ENCODE peak calls at places on chromosomes 5 and 9, in ten cellular contexts. B is lung, T is adrenal gland, F is ascending aorta, C is fibroblast of pulmonary artery, X is tibial artery, K is K562, L is BJ, I is brain microvascular endothelial cell, Y is hepatocyte. M is an unnamed sample.

GRCh38 chr9:134789168-134789567 is 91.4 kb upstream of the FCN2 start:
- DNase-seq in F (no peak), K (no peak), T (no peak), I (no peak), B (no peak), Y (no peak), C (no peak), L (no peak), X (no peak), M (no peak)

GRCh38 chr5:159899067-159900049 is 16.9 kb upstream of the ADRA1B start:
- DNase-seq in I (no peak), Y (no peak), C (no peak), B (no peak), K (no peak), T (no peak), L (peak), F (no peak), X (no peak), M (peak)

GRCh38 chr9:89481161-89481915 is 16.6 kb downstream of the SEMA4D start:
- DNase-seq in K (no peak), L (no peak), B (no peak), X (no peak), T (no peak), C (no peak), Y (no peak), F (no peak), I (no peak), M (no peak)

GRCh38 chr5:150162142-150162513 is 4.5 kb upstream of the CDX1 start:
- DNase-seq in I (no peak), C (no peak), B (no peak), Y (peak), L (no peak), K (no peak), T (no peak), F (no peak), X (no peak), M (no peak)

GRCh38 chr9:8857330-8858249 is 1058.0 kb upstream of the DMAC1 start:
- DNase-seq in T (peak), C (peak), Y (peak), B (peak), L (no peak), F (no peak), I (no peak), X (peak), K (no peak), M (no peak)

GRCh38 chr5:141662028-141662427 is 10.8 kb upstream of the FCHSD1 start:
- DNase-seq in C (no peak), B (no peak), Y (no peak), L (no peak), I (no peak), K (no peak), X (no peak), F (no peak), T (no peak), M (no peak)

GRCh38 chr5:932628-933250 is 40.1 kb downstream of the TRIP13 start:
- DNase-seq in B (no peak), I (no peak), F (no peak), Y (no peak), K (no peak), T (no peak), L (no peak), X (no peak), C (peak), M (no peak)

GRCh38 chr9:82996931-82997330 is 66.0 kb downstream of the RASEF start:
- DNase-seq in Y (no peak), C (no peak), F (no peak), X (no peak), T (no peak), K (no peak), B (no peak), I (no peak), L (no peak), M (peak)

GRCh38 chr5:113338628-113339027 is 96.2 kb downstream of the TSSK1B start:
- DNase-seq in L (no peak), Y (no peak), I (no peak), B (no peak), X (no peak), T (no peak), C (peak), F (no peak), K (no peak), M (no peak)

GRCh38 chr5:1014781-1015221 is 6.2 kb downstream of the NKD2 start:
- DNase-seq in X (no peak), Y (no peak), I (no peak), F (no peak), T (no peak), C (no peak), L (no peak), K (no peak), B (no peak), M (no peak)

GRCh38 chr9:69645488-69645887 is 26.7 kb downstream of the APBA1 start:
- DNase-seq in F (no peak), C (no peak), T (peak), I (no peak), L (no peak), Y (no peak), X (no peak), B (peak), K (no peak), M (no peak)

GRCh38 chr9:108473209-108474112 is 382.3 kb downstream of the ACTL7B start:
- DNase-seq in C (peak), K (no peak), T (no peak), Y (no peak), X (peak), L (no peak), B (no peak), I (peak), F (no peak), M (peak)

GRCh38 chr9:87567988-87568800 is 70.5 kb downstream of the DAPK1 start:
- DNase-seq in L (no peak), C (no peak), Y (no peak), X (no peak), K (no peak), I (no peak), T (no peak), F (no peak), B (no peak), M (no peak)

GRCh38 chr5:175279506-175279905 is 164.5 kb downstream of the DRD1 start:
- DNase-seq in L (no peak), I (no peak), X (no peak), Y (no peak), C (no peak), B (no peak), K (no peak), T (no peak), F (no peak), M (no peak)

GRCh38 chr5:9454012-9454481 is 91.8 kb downstream of the SEMA5A start:
- DNase-seq in B (no peak), Y (peak), K (no peak), T (peak), F (no peak), L (no peak), I (no peak), C (no peak), X (no peak), M (no peak)

GRCh38 chr5:102295534-102296228 is 403 bp downstream of the SLCO4C1 start:
- DNase-seq in I (no peak), K (no peak), Y (peak), T (no peak), C (no peak), F (no peak), B (no peak), X (no peak), L (no peak), M (no peak)
- H3K4me3 ChIP-seq in I (peak), K (no peak), Y (peak), T (no peak), C (peak), F (peak), B (peak), X (peak), L (peak), M (peak)

DNA sequence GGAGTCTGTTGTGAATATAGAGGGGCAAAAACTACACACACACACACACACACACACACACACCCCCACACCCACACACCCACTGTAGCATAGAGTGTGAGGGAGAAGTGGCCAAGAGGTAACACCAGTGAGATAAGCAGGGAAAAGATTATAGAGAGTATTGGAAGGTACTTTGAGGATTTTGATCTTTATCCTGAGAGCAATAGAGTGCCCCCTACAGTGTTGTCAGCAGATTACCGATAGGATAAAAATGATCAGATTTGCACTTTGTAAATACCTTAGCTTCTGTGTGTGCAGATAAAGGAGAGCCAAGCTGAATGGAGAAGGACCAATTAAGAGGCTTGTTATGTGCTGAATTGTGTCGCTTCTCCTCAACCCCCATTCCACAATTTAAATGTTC is 32.3 kb downstream of the ERCC6L2 start:
- DNase-seq in Y (no peak), K (no peak), C (no peak), X (no peak), L (no peak), F (no peak), B (no peak), T (no peak), I (no peak), M (no peak)
- TF ChIP-seq CTCF in Y (no peak), K (peak), C (peak), X (no peak), L (no peak), F (no peak), B (no peak), T (no peak), I (peak), M (no peak)

DNA sequence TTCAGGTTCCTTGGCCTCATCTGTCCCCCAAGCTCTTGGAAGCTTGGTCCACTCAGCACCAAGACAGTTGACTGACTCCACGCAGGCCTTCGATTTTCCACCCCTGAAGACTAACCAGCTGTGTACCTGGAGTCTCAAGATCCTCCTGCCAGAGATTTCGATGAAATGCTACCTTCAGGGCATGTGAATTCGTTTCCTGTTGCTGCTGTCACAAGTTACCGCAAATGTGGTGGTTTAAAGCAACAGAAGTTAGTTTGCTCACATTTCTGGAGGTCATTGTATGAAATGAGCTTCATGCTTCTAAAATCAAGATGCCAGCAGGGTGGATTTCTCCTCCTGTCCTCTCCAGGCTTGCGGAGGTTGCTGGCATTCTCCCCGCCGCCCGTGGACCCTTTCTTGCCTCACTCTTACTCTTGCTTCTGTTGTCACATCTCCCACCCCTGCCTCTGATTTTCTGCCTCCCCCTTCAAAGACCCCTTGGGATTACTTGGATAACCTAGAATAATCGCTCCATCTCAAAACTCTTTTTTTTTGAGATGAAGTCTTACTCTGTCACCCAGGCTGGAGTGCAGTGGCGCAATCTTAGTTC is 27.6 kb upstream of the RETREG1 start:
- DNase-seq in K (no peak), L (no peak), I (no peak), T (no peak), C (no peak), Y (no peak), B (no peak), F (no peak), X (no peak), M (no peak)
- H3K4me3 ChIP-seq in K (no peak), L (no peak), I (no peak), T (no peak), C (no peak), Y (no peak), B (no peak), F (no peak), X (no peak), M (no peak)

GRCh38 chr5:142717582-142718215 is 31.8 kb upstream of the FGF1 start:
- DNase-seq in F (no peak), I (peak), B (no peak), Y (peak), X (no peak), T (peak), C (peak), K (no peak), L (no peak), M (no peak)
- TF ChIP-seq CTCF in F (peak), I (peak), B (peak), Y (peak), X (peak), T (peak), C (peak), K (peak), L (peak), M (peak)

GRCh38 chr9:71764438-71764837 is 3.9 kb downstream of the CEMIP2 start:
- DNase-seq in C (no peak), B (no peak), L (no peak), F (no peak), I (no peak), K (no peak), X (no peak), Y (no peak), T (no peak), M (no peak)

GRCh38 chr9:71767421-71768321 is 642 bp downstream of the CEMIP2 start:
- DNase-seq in Y (peak), I (no peak), T (peak), C (peak), K (peak), B (no peak), X (peak), F (no peak), L (no peak), M (no peak)

GRCh38 chr9:71766663-71767062 is 1.6 kb downstream of the CEMIP2 start:
- DNase-seq in Y (peak), L (no peak), F (no peak), K (no peak), C (no peak), B (no peak), I (no peak), X (no peak), T (no peak), M (no peak)

GRCh38 chr9:71763752-71764332 is 4.5 kb downstream of the CEMIP2 start:
- DNase-seq in T (no peak), F (no peak), B (no peak), X (no peak), K (no peak), L (peak), Y (no peak), C (peak), I (no peak), M (no peak)

GRCh38 chr9:71765693-71766092 is 2.6 kb downstream of the CEMIP2 start:
- DNase-seq in T (no peak), X (no peak), Y (no peak), C (peak), B (no peak), F (no peak), L (no peak), K (no peak), I (no peak), M (no peak)
- H3K4me3 ChIP-seq in T (no peak), X (peak), Y (no peak), C (no peak), B (peak), F (no peak), L (peak), K (no peak), I (no peak), M (no peak)

GRCh38 chr9:70761139-70761538 is 346.7 kb upstream of the KLF9 start:
- DNase-seq in B (no peak), T (no peak), F (no peak), L (no peak), I (no peak), Y (no peak), K (no peak), C (no peak), X (no peak), M (no peak)
- TF ChIP-seq CTCF in B (no peak), T (no peak), F (no peak), L (no peak), I (no peak), Y (no peak), K (no peak), C (no peak), X (no peak), M (no peak)

DNA sequence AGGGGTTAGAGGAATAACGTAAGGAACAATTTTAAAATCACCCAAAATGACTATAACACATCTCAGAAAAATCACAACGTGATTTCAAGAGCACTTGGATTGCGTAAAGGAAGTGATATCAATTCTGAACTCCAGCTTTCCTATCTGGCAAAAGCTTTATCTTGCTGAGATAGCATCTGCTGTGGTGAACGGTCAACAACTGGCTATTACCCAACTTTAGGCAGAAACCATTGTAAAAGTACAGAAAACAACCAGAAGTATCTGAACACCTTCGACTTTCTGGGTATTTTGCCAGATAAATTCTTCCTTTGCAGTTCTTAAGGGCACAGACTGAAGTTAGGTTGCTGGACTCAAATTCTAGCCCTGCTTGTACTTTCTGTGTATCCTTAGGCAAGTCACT is 9.2 kb downstream of the ABLIM3 start:
- DNase-seq in F (no peak), I (no peak), L (no peak), X (no peak), B (no peak), C (peak), K (no peak), Y (no peak), T (no peak), M (no peak)
- H3K4me3 ChIP-seq in F (no peak), I (no peak), L (no peak), X (no peak), B (no peak), C (no peak), K (no peak), Y (no peak), T (no peak), M (no peak)

GRCh38 chr5:135894271-135894670 is 1.4 kb downstream of the IL9 start:
- DNase-seq in F (no peak), B (no peak), X (no peak), L (no peak), T (no peak), K (no peak), Y (no peak), I (no peak), C (no peak), M (no peak)

GRCh38 chr5:135890867-135891266 is 4.8 kb downstream of the IL9 start:
- DNase-seq in Y (no peak), T (no peak), X (no peak), C (no peak), F (no peak), K (no peak), I (no peak), L (no peak), B (no peak), M (no peak)

GRCh38 chr5:135891280-135891679 is 4.4 kb downstream of the IL9 start:
- DNase-seq in L (no peak), K (no peak), I (no peak), B (no peak), X (no peak), T (no peak), Y (no peak), F (no peak), C (peak), M (no peak)

GRCh38 chr5:135890296-135890695 is 5.3 kb downstream of the IL9 start:
- DNase-seq in X (no peak), I (no peak), L (no peak), T (no peak), F (no peak), C (peak), B (no peak), Y (no peak), K (no peak), M (no peak)

GRCh38 chr5:135891804-135892203 is 3.8 kb downstream of the IL9 start:
- DNase-seq in B (no peak), K (no peak), T (no peak), F (no peak), X (no peak), C (no peak), L (no peak), Y (no peak), I (no peak), M (no peak)
- TF ChIP-seq CTCF in B (no peak), K (peak), T (no peak), F (no peak), X (no peak), C (peak), L (no peak), Y (peak), I (peak), M (peak)

GRCh38 chr5:14439087-14439841 is 142.3 kb upstream of the OTULINL start:
- DNase-seq in F (no peak), Y (no peak), T (no peak), I (no peak), K (no peak), B (no peak), C (peak), X (no peak), L (no peak), M (no peak)

GRCh38 chr5:14443665-14444064 is 137.9 kb upstream of the OTULINL start:
- DNase-seq in C (peak), I (no peak), F (no peak), B (no peak), T (no peak), X (no peak), Y (no peak), L (no peak), K (no peak), M (no peak)

GRCh38 chr5:14440223-14440597 is 141.4 kb upstream of the OTULINL start:
- DNase-seq in F (no peak), Y (no peak), K (no peak), I (no peak), L (no peak), C (no peak), B (no peak), X (no peak), T (no peak), M (no peak)

GRCh38 chr5:14438195-14438606 is 143.4 kb upstream of the OTULINL start:
- DNase-seq in K (no peak), C (no peak), T (no peak), L (no peak), F (no peak), I (no peak), B (no peak), X (no peak), Y (no peak), M (no peak)

DNA sequence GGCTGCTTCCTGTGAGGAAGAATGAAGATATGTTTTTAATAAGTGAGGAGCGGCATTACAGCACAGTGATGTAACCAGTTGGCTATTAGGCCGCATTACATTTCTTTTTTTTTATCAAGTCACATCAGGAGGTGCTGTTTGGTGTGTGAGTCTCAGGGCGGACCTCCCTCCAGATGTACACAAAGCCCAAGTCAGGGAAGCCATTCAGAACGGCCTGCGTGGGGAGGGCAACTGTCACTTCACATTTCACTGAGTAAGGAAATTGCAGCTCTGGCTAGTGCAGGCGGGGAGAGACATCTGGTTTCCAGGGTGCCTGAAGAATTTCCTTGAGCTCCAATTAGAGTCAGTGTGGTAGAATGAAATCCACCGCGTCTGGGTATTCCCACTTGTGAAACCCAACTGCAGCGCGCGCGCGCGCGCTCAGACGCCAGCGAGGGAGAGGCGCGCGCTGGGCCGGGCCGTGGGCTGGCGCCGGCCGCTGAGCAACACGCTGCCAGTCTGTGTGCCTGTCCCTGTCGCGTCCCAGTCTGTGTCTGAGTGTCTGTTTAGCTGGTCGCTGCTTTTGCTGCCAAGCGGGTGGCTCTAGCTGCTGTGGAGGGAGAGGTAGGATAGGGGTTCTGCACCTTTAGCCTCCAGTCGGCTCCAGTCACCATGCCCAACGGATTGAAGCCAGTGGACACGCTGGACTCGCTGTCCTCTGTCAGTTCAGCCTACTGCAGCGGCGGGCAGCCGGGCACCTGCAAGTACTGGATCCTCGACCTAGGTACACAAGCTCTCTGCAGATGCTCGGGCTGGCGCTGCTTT is 140.8 kb upstream of the OTULINL start:
- DNase-seq in F (no peak), X (peak), I (peak), T (no peak), K (no peak), L (peak), B (no peak), Y (peak), C (peak), M (peak)
- H3K4me3 ChIP-seq in F (peak), X (peak), I (peak), T (no peak), K (no peak), L (peak), B (no peak), Y (no peak), C (peak), M (peak)